ENCODE peak calls at places on chromosomes 7 and 10, in six cellular contexts. One of them, this sample, is unnamed.
A peak's percentile ranks its signal among the peaks of the same experiment; 100 is the strongest.

GRCh38 chr10:58291538-58292174 is 22.7 kb downstream of the CISD1 start:
- DNase-seq in cardiac muscle cell: peak; percentile 80
- DNase-seq in IMR-90: peak; percentile 71
- DNase-seq in cardiac fibroblast: peak; percentile 81
- DNase-seq in Peyer's patch: no peak
- DNase-seq in fibroblast of lung: peak; percentile 47
- DNase-seq in this sample: no peak

GRCh38 chr7:153217032-153217431 is 457.5 kb downstream of the ACTR3B start:
- DNase-seq in cardiac muscle cell: no peak
- DNase-seq in cardiac fibroblast: no peak
- DNase-seq in fibroblast of lung: no peak
- DNase-seq in Peyer's patch: no peak
- DNase-seq in IMR-90: no peak
- DNase-seq in this sample: no peak

GRCh38 chr7:31122649-31123058 is 70.5 kb downstream of the ADCYAP1R1 start:
- DNase-seq in cardiac muscle cell: peak; percentile 95
- DNase-seq in fibroblast of lung: peak; percentile 81
- DNase-seq in IMR-90: peak; percentile 90
- DNase-seq in cardiac fibroblast: peak; percentile 95
- DNase-seq in Peyer's patch: no peak
- DNase-seq in this sample: peak; percentile 44

GRCh38 chr7:42746226-42746625 is 165.6 kb downstream of the C7orf25 start:
- DNase-seq in Peyer's patch: no peak
- DNase-seq in IMR-90: no peak
- DNase-seq in fibroblast of lung: peak; percentile 43
- DNase-seq in cardiac muscle cell: peak; percentile 39
- DNase-seq in cardiac fibroblast: no peak
- DNase-seq in this sample: no peak

GRCh38 chr10:51422311-51423120 is 276.9 kb downstream of the CSTF2T start:
- DNase-seq in IMR-90: peak; percentile 76
- DNase-seq in cardiac muscle cell: peak; percentile 81
- DNase-seq in Peyer's patch: peak; percentile 48
- DNase-seq in fibroblast of lung: peak; percentile 50
- DNase-seq in cardiac fibroblast: peak; percentile 80
- DNase-seq in this sample: peak; percentile 18

GRCh38 chr10:35700490-35700887 is 58.4 kb upstream of the FZD8 start:
- DNase-seq in cardiac muscle cell: no peak
- DNase-seq in Peyer's patch: no peak
- DNase-seq in cardiac fibroblast: no peak
- DNase-seq in fibroblast of lung: no peak
- DNase-seq in IMR-90: no peak
- DNase-seq in this sample: no peak

GRCh38 chr7:5574770-5575269 is 151.2 kb upstream of the TNRC18 start:
- DNase-seq in cardiac muscle cell: no peak
- DNase-seq in IMR-90: no peak
- DNase-seq in fibroblast of lung: no peak
- DNase-seq in Peyer's patch: no peak
- DNase-seq in cardiac fibroblast: no peak
- DNase-seq in this sample: no peak

GRCh38 chr10:78260141-78260540 is 226.5 kb downstream of the RPS24 start:
- DNase-seq in cardiac muscle cell: peak; percentile 68
- DNase-seq in Peyer's patch: no peak
- DNase-seq in fibroblast of lung: no peak
- DNase-seq in IMR-90: peak; percentile 65
- DNase-seq in cardiac fibroblast: peak; percentile 49
- DNase-seq in this sample: no peak

GRCh38 chr10:77504196-77504869 is 133.3 kb downstream of the KCNMA1 start:
- DNase-seq in IMR-90: peak; percentile 76
- DNase-seq in fibroblast of lung: peak; percentile 70
- DNase-seq in cardiac fibroblast: peak; percentile 58
- DNase-seq in Peyer's patch: no peak
- DNase-seq in cardiac muscle cell: peak; percentile 68
- DNase-seq in this sample: no peak

GRCh38 chr10:130806426-130806825 is 505.1 kb downstream of the TCERG1L start:
- DNase-seq in fibroblast of lung: no peak
- DNase-seq in cardiac muscle cell: no peak
- DNase-seq in Peyer's patch: no peak
- DNase-seq in IMR-90: no peak
- DNase-seq in cardiac fibroblast: no peak
- DNase-seq in this sample: no peak

GRCh38 chr7:84783161-84783803 is 403.6 kb downstream of the SEMA3D start:
- DNase-seq in cardiac fibroblast: peak; percentile 45
- DNase-seq in IMR-90: peak; percentile 39
- DNase-seq in cardiac muscle cell: peak; percentile 48
- DNase-seq in Peyer's patch: no peak
- DNase-seq in fibroblast of lung: peak; percentile 14
- DNase-seq in this sample: no peak

GRCh38 chr7:27174077-27175004 is at the start of gene HOXA10:
- DNase-seq in IMR-90: no peak
- DNase-seq in cardiac fibroblast: no peak
- DNase-seq in Peyer's patch: peak; percentile 75
- DNase-seq in cardiac muscle cell: no peak
- DNase-seq in fibroblast of lung: no peak
- DNase-seq in this sample: no peak

GRCh38 chr7:71472962-71473361 is 341.0 kb downstream of the GALNT17 start:
- DNase-seq in cardiac muscle cell: no peak
- DNase-seq in fibroblast of lung: no peak
- DNase-seq in cardiac fibroblast: no peak
- DNase-seq in IMR-90: no peak
- DNase-seq in Peyer's patch: no peak
- DNase-seq in this sample: no peak

GRCh38 chr10:17238445-17239275 is 10.6 kb downstream of the VIM start:
- DNase-seq in cardiac fibroblast: peak; percentile 87
- DNase-seq in cardiac muscle cell: peak; percentile 85
- DNase-seq in fibroblast of lung: peak; percentile 86
- DNase-seq in Peyer's patch: no peak
- DNase-seq in IMR-90: peak; percentile 80
- DNase-seq in this sample: no peak

GRCh38 chr10:11403116-11403515 is 208.3 kb downstream of the USP6NL start:
- DNase-seq in cardiac muscle cell: no peak
- DNase-seq in fibroblast of lung: no peak
- DNase-seq in cardiac fibroblast: no peak
- DNase-seq in Peyer's patch: no peak
- DNase-seq in IMR-90: no peak
- DNase-seq in this sample: no peak

GRCh38 chr10:22986771-22987542 is 59.1 kb downstream of the ARMC3 start:
- DNase-seq in IMR-90: peak; percentile 38
- DNase-seq in fibroblast of lung: peak; percentile 36
- DNase-seq in cardiac fibroblast: peak; percentile 69
- DNase-seq in Peyer's patch: no peak
- DNase-seq in cardiac muscle cell: peak; percentile 67
- DNase-seq in this sample: no peak

GRCh38 chr10:5698062-5698461 is 13.4 kb downstream of the TASOR2 start:
- DNase-seq in Peyer's patch: no peak
- DNase-seq in cardiac muscle cell: no peak
- DNase-seq in IMR-90: no peak
- DNase-seq in fibroblast of lung: no peak
- DNase-seq in cardiac fibroblast: no peak
- DNase-seq in this sample: no peak

GRCh38 chr7:26658698-26659084 is 205.7 kb downstream of the SKAP2 start:
- DNase-seq in Peyer's patch: no peak
- DNase-seq in fibroblast of lung: no peak
- DNase-seq in IMR-90: no peak
- DNase-seq in cardiac fibroblast: no peak
- DNase-seq in cardiac muscle cell: no peak
- DNase-seq in this sample: no peak

GRCh38 chr10:129505500-129506075 is 38.5 kb downstream of the MGMT start:
- DNase-seq in IMR-90: no peak
- DNase-seq in fibroblast of lung: no peak
- DNase-seq in Peyer's patch: no peak
- DNase-seq in cardiac fibroblast: no peak
- DNase-seq in cardiac muscle cell: no peak
- DNase-seq in this sample: no peak

GRCh38 chr7:151818674-151819519 is 58.0 kb downstream of the PRKAG2 start:
- DNase-seq in cardiac muscle cell: no peak
- DNase-seq in fibroblast of lung: no peak
- DNase-seq in cardiac fibroblast: no peak
- DNase-seq in IMR-90: no peak
- DNase-seq in Peyer's patch: peak; percentile 52
- DNase-seq in this sample: no peak

GRCh38 chr7:20556091-20556490 is 59.4 kb upstream of the ABCB5 start:
- DNase-seq in cardiac fibroblast: no peak
- DNase-seq in fibroblast of lung: no peak
- DNase-seq in IMR-90: no peak
- DNase-seq in cardiac muscle cell: no peak
- DNase-seq in Peyer's patch: no peak
- DNase-seq in this sample: no peak

GRCh38 chr10:78170026-78170475 is 136.4 kb downstream of the RPS24 start:
- DNase-seq in Peyer's patch: no peak
- DNase-seq in cardiac muscle cell: peak; percentile 24
- DNase-seq in IMR-90: peak; percentile 69
- DNase-seq in cardiac fibroblast: peak; percentile 26
- DNase-seq in fibroblast of lung: peak; percentile 35
- DNase-seq in this sample: no peak

GRCh38 chr7:84624927-84625326 is 430.3 kb upstream of the SEMA3A start:
- DNase-seq in IMR-90: no peak
- DNase-seq in Peyer's patch: no peak
- DNase-seq in fibroblast of lung: no peak
- DNase-seq in cardiac muscle cell: no peak
- DNase-seq in cardiac fibroblast: no peak
- DNase-seq in this sample: no peak

GRCh38 chr10:127600479-127600878 is 51.4 kb downstream of the NPS start:
- DNase-seq in IMR-90: no peak
- DNase-seq in cardiac fibroblast: no peak
- DNase-seq in cardiac muscle cell: no peak
- DNase-seq in fibroblast of lung: no peak
- DNase-seq in Peyer's patch: no peak
- DNase-seq in this sample: no peak

GRCh38 chr7:130493275-130493868 is 1.5 kb downstream of the MEST start:
- DNase-seq in Peyer's patch: no peak
- DNase-seq in cardiac fibroblast: no peak
- DNase-seq in fibroblast of lung: peak; percentile 40
- DNase-seq in cardiac muscle cell: peak; percentile 37
- DNase-seq in IMR-90: peak; percentile 43
- DNase-seq in this sample: no peak

GRCh38 chr10:78977761-78978305 is 90.9 kb upstream of the ZMIZ1 start:
- DNase-seq in cardiac muscle cell: peak; percentile 88
- DNase-seq in fibroblast of lung: peak; percentile 86
- DNase-seq in Peyer's patch: no peak
- DNase-seq in cardiac fibroblast: peak; percentile 88
- DNase-seq in IMR-90: peak; percentile 79
- DNase-seq in this sample: peak; percentile 67

DNA sequence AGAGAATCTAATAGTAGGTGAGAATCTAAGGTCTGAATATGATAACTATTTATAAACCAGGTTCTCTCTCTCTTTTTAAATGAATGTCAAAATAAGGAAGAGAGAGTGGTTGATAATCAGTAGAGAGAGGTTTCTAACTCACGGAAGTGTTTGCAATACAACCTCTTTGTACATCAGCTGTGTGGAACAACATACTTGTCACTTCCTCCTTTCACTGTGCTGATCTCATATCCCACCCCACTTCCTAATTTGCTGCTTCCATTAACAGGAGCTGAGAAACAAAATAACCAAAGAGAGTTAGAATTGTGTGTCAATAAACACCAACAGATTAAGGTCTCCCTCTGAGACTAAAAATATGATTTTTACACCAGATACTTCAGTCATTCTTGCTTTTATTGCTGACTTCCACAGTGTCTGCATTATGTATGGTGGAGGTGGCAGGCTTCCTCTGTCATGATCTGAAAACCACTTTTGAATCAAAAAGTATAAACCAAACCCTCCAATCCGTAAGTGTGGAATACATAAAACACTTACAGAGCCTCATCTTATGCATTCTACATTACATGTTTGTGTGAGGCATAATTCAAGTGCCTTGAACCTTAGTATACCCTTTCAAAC is 25.0 kb downstream of the CACUL1 start:
- DNase-seq in Peyer's patch: no peak
- DNase-seq in IMR-90: no peak
- DNase-seq in fibroblast of lung: no peak
- DNase-seq in cardiac muscle cell: peak; percentile 26
- DNase-seq in cardiac fibroblast: no peak
- DNase-seq in this sample: no peak
- H3K4me3 ChIP-seq in Peyer's patch: no peak overlapping the region
- H3K4me3 ChIP-seq in IMR-90: no peak overlapping the region
- H3K4me3 ChIP-seq in fibroblast of lung: no peak overlapping the region
- H3K4me3 ChIP-seq in cardiac muscle cell: no peak overlapping the region
- H3K4me3 ChIP-seq in cardiac fibroblast: no peak overlapping the region
- H3K4me3 ChIP-seq in this sample: no peak overlapping the region

GRCh38 chr7:110870926-110871325 is 220.0 kb upstream of the LRRN3 start:
- DNase-seq in cardiac fibroblast: no peak
- DNase-seq in Peyer's patch: no peak
- DNase-seq in IMR-90: no peak
- DNase-seq in fibroblast of lung: no peak
- DNase-seq in cardiac muscle cell: no peak
- DNase-seq in this sample: no peak
- TF ChIP-seq CTCF in cardiac fibroblast: no peak
- TF ChIP-seq CTCF in Peyer's patch: no peak
- TF ChIP-seq CTCF in IMR-90: no peak
- TF ChIP-seq CTCF in fibroblast of lung: no peak
- TF ChIP-seq CTCF in cardiac muscle cell: no peak
- TF ChIP-seq CTCF in this sample: no peak

DNA sequence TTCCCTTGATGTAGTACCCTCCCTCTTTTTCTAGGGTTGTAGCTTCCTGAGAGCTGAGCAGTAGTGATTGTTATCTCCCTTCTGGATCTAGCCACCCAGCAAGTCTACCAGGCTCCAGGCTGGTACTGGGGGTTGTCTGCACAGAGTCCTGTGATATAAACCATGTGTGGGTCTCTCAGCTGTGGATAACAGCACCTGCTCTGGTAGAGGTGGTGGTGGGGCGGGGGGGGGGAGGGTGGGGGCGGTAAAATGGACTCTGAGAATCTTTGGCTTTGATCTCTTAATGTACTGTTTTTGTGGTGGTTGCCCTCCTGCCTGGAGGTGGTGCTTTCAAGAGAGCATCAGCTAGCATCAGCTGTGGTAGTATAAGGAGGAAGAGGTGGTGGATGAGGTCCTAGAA is 302.0 kb upstream of the CHRM2 start:
- DNase-seq in cardiac muscle cell: no peak
- DNase-seq in fibroblast of lung: no peak
- DNase-seq in cardiac fibroblast: no peak
- DNase-seq in IMR-90: no peak
- DNase-seq in Peyer's patch: no peak
- DNase-seq in this sample: no peak
- H3K4me3 ChIP-seq in cardiac muscle cell: no peak overlapping the region
- H3K4me3 ChIP-seq in fibroblast of lung: no peak overlapping the region
- H3K4me3 ChIP-seq in cardiac fibroblast: no peak overlapping the region
- H3K4me3 ChIP-seq in IMR-90: no peak overlapping the region
- H3K4me3 ChIP-seq in Peyer's patch: no peak overlapping the region
- H3K4me3 ChIP-seq in this sample: no peak overlapping the region

DNA sequence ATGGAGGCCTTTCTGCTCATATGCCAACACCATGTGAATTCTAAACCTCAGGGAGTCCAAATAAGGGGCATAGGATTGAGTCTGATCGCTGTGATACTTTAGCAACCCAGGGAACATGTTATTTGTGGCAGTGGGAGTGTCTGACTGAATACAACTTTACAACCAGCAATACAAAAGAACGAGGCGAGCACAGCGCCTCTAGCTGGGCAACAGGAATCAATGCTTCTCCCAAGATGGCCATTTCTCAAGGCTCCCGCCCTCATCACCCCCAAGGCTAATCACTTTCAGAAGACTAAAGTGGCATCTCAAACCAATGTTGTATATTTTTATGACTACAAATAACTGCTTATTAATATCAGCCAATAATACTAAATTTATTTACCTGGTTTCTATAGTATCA is 28.1 kb downstream of the YWHAG start:
- DNase-seq in cardiac muscle cell: no peak
- DNase-seq in fibroblast of lung: no peak
- DNase-seq in IMR-90: no peak
- DNase-seq in Peyer's patch: no peak
- DNase-seq in cardiac fibroblast: no peak
- DNase-seq in this sample: no peak
- TF ChIP-seq CTCF in cardiac muscle cell: no peak
- TF ChIP-seq CTCF in fibroblast of lung: no peak
- TF ChIP-seq CTCF in IMR-90: no peak
- TF ChIP-seq CTCF in Peyer's patch: no peak
- TF ChIP-seq CTCF in cardiac fibroblast: no peak
- TF ChIP-seq CTCF in this sample: no peak

GRCh38 chr7:137933270-137934017 is 68.4 kb downstream of the CREB3L2 start:
- DNase-seq in Peyer's patch: no peak
- DNase-seq in cardiac fibroblast: peak; percentile 60
- DNase-seq in cardiac muscle cell: peak; percentile 55
- DNase-seq in IMR-90: peak; percentile 83
- DNase-seq in fibroblast of lung: peak; percentile 84
- DNase-seq in this sample: no peak
- H3K4me3 ChIP-seq in Peyer's patch: no peak overlapping the region
- H3K4me3 ChIP-seq in cardiac fibroblast: no peak overlapping the region
- H3K4me3 ChIP-seq in cardiac muscle cell: no peak overlapping the region
- H3K4me3 ChIP-seq in IMR-90: no peak overlapping the region
- H3K4me3 ChIP-seq in fibroblast of lung: no peak overlapping the region
- H3K4me3 ChIP-seq in this sample: no peak overlapping the region

This sample was measured in retinal pigment epithelial cell.